ENCODE peak calls at places on chromosome 17, in seven cellular contexts. G, C, M, O, X, Q and T are unnamed samples.

GRCh38 chr17:5120036-5120435 is 4.2 kb downstream of the USP6 start:
- DNase-seq in O (no peak), Q (no peak), C (no peak), M (peak; percentile 1), G (no peak), X (no peak), T (no peak)

GRCh38 chr17:78476973-78477372 is 98.5 kb downstream of the PGS1 start:
- DNase-seq in M (no peak), X (no peak), C (no peak), O (no peak), Q (no peak), G (no peak), T (peak; percentile 39)

GRCh38 chr17:49494937-49495841 is at the start of gene NGFR:
- DNase-seq in X (peak; percentile 9), O (peak; percentile 17), C (no peak), G (peak; percentile 28), M (peak; percentile 33), Q (peak; percentile 90), T (peak; percentile 14)

GRCh38 chr17:29138184-29138955 is 41.8 kb downstream of the MYO18A start:
- DNase-seq in G (no peak), X (no peak), O (no peak), Q (no peak), M (no peak), C (peak; percentile 59), T (no peak)

GRCh38 chr17:16123531-16123930 is 91.8 kb downstream of the NCOR1 start:
- DNase-seq in Q (no peak), O (no peak), M (no peak), X (no peak), G (no peak), C (no peak), T (no peak)

GRCh38 chr17:27544350-27545131 is 86.4 kb upstream of the LGALS9 start:
- DNase-seq in G (peak; percentile 87), C (no peak), O (no peak), M (no peak), Q (no peak), X (no peak), T (no peak)

GRCh38 chr17:4998027-4998665 is 396 bp downstream of the KIF1C start:
- DNase-seq in O (no peak), M (peak; percentile 23), G (no peak), C (no peak), Q (peak; percentile 90), X (no peak), T (peak; percentile 80)

GRCh38 chr17:77526728-77527355 is 386.1 kb downstream of the SEC14L1 start:
- DNase-seq in G (no peak), X (peak; percentile 84), C (no peak), Q (no peak), M (no peak), O (no peak), T (no peak)

GRCh38 chr17:29177871-29178749 is 2.1 kb downstream of the MYO18A start:
- DNase-seq in G (no peak), X (no peak), C (no peak), M (peak; percentile 74), O (no peak), Q (no peak), T (peak; percentile 16)

GRCh38 chr17:6953689-6954088 is 42.2 kb upstream of the ALOX12 start:
- DNase-seq in G (no peak), C (no peak), X (no peak), O (no peak), Q (no peak), M (no peak), T (no peak)

GRCh38 chr17:76034433-76035185 is 7.5 kb upstream of the EVPL start:
- DNase-seq in C (no peak), M (no peak), Q (no peak), X (no peak), O (no peak), G (no peak), T (no peak)

GRCh38 chr17:79540306-79540705 is 70.5 kb downstream of the RBFOX3 start:
- DNase-seq in M (no peak), X (no peak), O (no peak), Q (no peak), G (no peak), C (no peak), T (no peak)

GRCh38 chr17:45226620-45227019 is 4.9 kb downstream of the FMNL1 start:
- DNase-seq in C (no peak), X (no peak), Q (no peak), O (no peak), M (no peak), G (no peak), T (no peak)

GRCh38 chr17:45430738-45431530 is 1.7 kb downstream of the ARHGAP27 start:
- DNase-seq in Q (peak; percentile 48), G (no peak), C (no peak), O (no peak), M (peak; percentile 88), X (no peak), T (peak; percentile 84)

GRCh38 chr17:20926532-20926931 is 116.3 kb downstream of the USP22 start:
- DNase-seq in M (no peak), X (no peak), C (peak; percentile 58), Q (no peak), G (no peak), O (no peak), T (no peak)

GRCh38 chr17:10161392-10161791 is 37.0 kb downstream of the GAS7 start:
- DNase-seq in O (no peak), C (no peak), X (no peak), Q (no peak), G (no peak), M (no peak), T (no peak)

GRCh38 chr17:46877466-46877865 is 26.1 kb downstream of the WNT9B start:
- DNase-seq in M (no peak), Q (no peak), X (no peak), O (no peak), C (no peak), G (no peak), T (no peak)

GRCh38 chr17:81593105-81593871 is 41.1 kb upstream of the FAAP100 start:
- DNase-seq in G (no peak), O (no peak), X (no peak), M (no peak), C (no peak), Q (no peak), T (no peak)

GRCh38 chr17:63546308-63547082 is 3.8 kb upstream of the DCAF7 start:
- DNase-seq in G (no peak), C (no peak), O (no peak), X (no peak), Q (no peak), M (no peak), T (no peak)

GRCh38 chr17:65320856-65321255 is 183.7 kb downstream of the RGS9 start:
- DNase-seq in M (no peak), O (no peak), G (no peak), C (no peak), X (no peak), Q (no peak), T (no peak)

GRCh38 chr17:73182616-73183310 is 10.1 kb upstream of the COG1 start:
- DNase-seq in Q (no peak), X (peak; percentile 84), C (no peak), O (no peak), G (no peak), M (no peak), T (no peak)